ENCODE peak calls at places on chromosomes 13 and 19, in six cellular contexts. H, C, S, K, Z and Y are unnamed samples.

GRCh38 chr19:21940684-21941083 is 70.1 kb downstream of the ZNF208 start:
- DNase-seq in H (no peak), K (no peak), S (no peak), Z (no peak), C (no peak), Y (no peak)

GRCh38 chr13:100305398-100305797 is 216.5 kb downstream of the PCCA start:
- DNase-seq in C (no peak), H (no peak), S (no peak), Z (no peak), K (no peak), Y (no peak)

GRCh38 chr19:38287604-38288003 is 16.4 kb upstream of the C19orf33 start:
- DNase-seq in H (no peak), S (no peak), Z (no peak), C (no peak), K (no peak), Y (no peak)

GRCh38 chr13:108326318-108326717 is 56.8 kb downstream of the TNFSF13B start:
- DNase-seq in Z (peak; percentile 19), C (no peak), K (no peak), S (no peak), H (no peak), Y (no peak)

GRCh38 chr19:27881213-27881612 is 1331.7 kb downstream of the UQCRFS1 start:
- DNase-seq in S (no peak), Z (no peak), H (no peak), C (no peak), K (no peak), Y (no peak)

GRCh38 chr19:45601524-45602522 is at the start of gene GPR4:
- DNase-seq in Z (no peak), S (no peak), C (no peak), H (no peak), K (no peak), Y (no peak)

GRCh38 chr13:30027569-30028455 is 177.4 kb upstream of the UBL3 start:
- DNase-seq in Z (no peak), S (no peak), K (no peak), C (peak; percentile 36), H (no peak), Y (no peak)

GRCh38 chr19:44515031-44515430 is 14.4 kb downstream of the CEACAM20 start:
- DNase-seq in K (no peak), C (no peak), S (no peak), Z (no peak), H (no peak), Y (no peak)

GRCh38 chr19:58387338-58388174 is 487 bp downstream of the RPS5 start:
- DNase-seq in K (no peak), H (no peak), S (no peak), C (no peak), Z (peak; percentile 30), Y (no peak)

GRCh38 chr13:107271226-107271625 is 703.3 kb upstream of the ARGLU1 start:
- DNase-seq in H (no peak), K (no peak), S (peak; percentile 37), C (peak; percentile 44), Z (peak; percentile 82), Y (peak; percentile 16)

GRCh38 chr19:37563518-37563917 is 31.1 kb downstream of the ZNF571 start:
- DNase-seq in C (no peak), S (no peak), H (no peak), K (no peak), Z (no peak), Y (no peak)

GRCh38 chr13:89113744-89114143 is 1442.6 kb downstream of the SLITRK5 start:
- DNase-seq in Z (no peak), H (no peak), C (no peak), K (no peak), S (no peak), Y (no peak)

GRCh38 chr13:94479559-94480095 is at the start of gene DCT:
- DNase-seq in K (no peak), C (no peak), H (no peak), Z (no peak), S (no peak), Y (no peak)

GRCh38 chr19:45423589-45424190 is at the start of gene ERCC1:
- DNase-seq in C (peak; percentile 94), H (peak; percentile 95), K (peak; percentile 68), S (peak; percentile 93), Z (peak; percentile 97), Y (peak; percentile 91)

GRCh38 chr19:21328402-21328801 is 808 bp downstream of the ZNF708 start:
- DNase-seq in H (no peak), S (no peak), Z (peak; percentile 3), K (no peak), C (no peak), Y (no peak)

GRCh38 chr13:35898041-35898440 is 233.1 kb downstream of the DCLK1 start:
- DNase-seq in H (no peak), S (no peak), C (no peak), Z (no peak), K (no peak), Y (no peak)

GRCh38 chr19:28960986-28961705 is 251.8 kb downstream of the UQCRFS1 start:
- DNase-seq in H (no peak), S (peak; percentile 62), K (no peak), C (peak; percentile 9), Z (peak; percentile 23), Y (peak; percentile 88)

GRCh38 chr13:32587774-32588165 is 1.5 kb downstream of the PDS5B start:
- DNase-seq in Z (peak; percentile 46), H (no peak), K (no peak), S (no peak), C (peak; percentile 50), Y (peak; percentile 46)

GRCh38 chr13:106573855-106574254 is 5.9 kb upstream of the ARGLU1 start:
- DNase-seq in K (no peak), H (peak; percentile 73), Z (peak; percentile 37), S (no peak), C (peak; percentile 43), Y (no peak)

GRCh38 chr13:110530839-110531499 is 30.6 kb downstream of the RAB20 start:
- DNase-seq in H (no peak), Z (no peak), C (no peak), S (no peak), K (no peak), Y (no peak)

GRCh38 chr13:45773236-45773635 is 71.1 kb downstream of the CBY2 start:
- DNase-seq in C (peak; percentile 20), H (no peak), S (no peak), K (no peak), Z (peak; percentile 49), Y (peak; percentile 28)

GRCh38 chr19:32404939-32405430 is 585 bp upstream of the DPY19L3 start:
- DNase-seq in H (peak; percentile 87), K (no peak), Z (peak; percentile 35), S (peak; percentile 41), C (peak; percentile 43), Y (peak; percentile 53)

GRCh38 chr13:73090812-73091187 is 32.0 kb downstream of the KLF5 start:
- DNase-seq in K (no peak), C (no peak), Z (no peak), H (no peak), S (no peak), Y (no peak)

GRCh38 chr13:48066310-48066989 is 28.5 kb downstream of the MED4 start:
- DNase-seq in S (peak; percentile 33), C (peak; percentile 49), H (no peak), Z (peak; percentile 65), K (no peak), Y (no peak)

GRCh38 chr19:7293795-7294570 is at the start of gene INSR:
- DNase-seq in H (peak; percentile 95), S (peak; percentile 42), Z (peak; percentile 91), C (peak; percentile 91), K (peak; percentile 8), Y (peak; percentile 59)

GRCh38 chr19:40604647-40605200 is 3.6 kb downstream of the LTBP4 start:
- DNase-seq in C (no peak), S (no peak), H (no peak), K (no peak), Z (no peak), Y (no peak)

GRCh38 chr13:106680796-106681482 is 113.0 kb upstream of the ARGLU1 start:
- DNase-seq in K (no peak), Z (no peak), H (no peak), C (no peak), S (no peak), Y (no peak)

GRCh38 chr19:2863818-2864217 is 3.3 kb upstream of the ZNF556 start:
- DNase-seq in S (no peak), H (no peak), C (no peak), K (no peak), Z (no peak), Y (no peak)

GRCh38 chr13:42559057-42559456 is 14.9 kb upstream of the TNFSF11 start:
- DNase-seq in K (no peak), S (no peak), C (no peak), H (no peak), Z (no peak), Y (no peak)

GRCh38 chr19:45938733-45939319 is 24.2 kb upstream of the NANOS2 start:
- DNase-seq in Z (no peak), K (no peak), H (no peak), C (no peak), S (no peak), Y (no peak)

GRCh38 chr13:53781941-53782340 is 753.3 kb downstream of the OLFM4 start:
- DNase-seq in Z (no peak), K (no peak), C (peak; percentile 1), H (no peak), S (no peak), Y (no peak)

GRCh38 chr13:50577806-50578205 is 265.7 kb downstream of the DLEU7 start:
- DNase-seq in H (no peak), C (no peak), S (no peak), Z (no peak), K (no peak), Y (no peak)

GRCh38 chr13:25132984-25133383 is 37.0 kb downstream of the PABPC3 start:
- DNase-seq in S (no peak), H (no peak), K (no peak), C (no peak), Z (no peak), Y (no peak)